ENCODE peak calls at places on chromosomes 5 and 9, in nine cellular contexts. J is H9; T is NAMALWA; X is fibroblast of lung; U is dorsolateral prefrontal cortex; S is BE2C; V is stimulated activated CD4-positive, alpha-beta T cell treated with anti-CD3 and anti-CD28 coated beads, Interleukin-1b, Interleukin-23, amount 100 ng/mL, for 24 hours; E is A172; R is SK-MEL-5. K is an unnamed sample.

GRCh38 chr9:87107072-87107471 is 159.8 kb upstream of the GAS1 start:
- DNase-seq in R (peak; percentile 93), E (peak; percentile 31), S (no peak), T (peak; percentile 1), V (no peak), X (no peak), J (peak; percentile 57), U (no peak), K (no peak)

GRCh38 chr5:164048527-164048926 is 543.1 kb downstream of the MAT2B start:
- DNase-seq in T (no peak), U (no peak), J (no peak), V (no peak), X (peak; percentile 25), E (peak; percentile 6), R (peak; percentile 51), S (no peak), K (no peak)

GRCh38 chr5:19771174-19771835 is 216.7 kb downstream of the CDH18 start:
- DNase-seq in X (peak; percentile 78), J (no peak), S (no peak), R (no peak), U (no peak), E (peak; percentile 52), V (no peak), T (no peak), K (no peak)

GRCh38 chr5:132591140-132591539 is 34.4 kb downstream of the RAD50 start:
- DNase-seq in V (no peak), R (peak; percentile 43), J (no peak), E (no peak), S (no peak), X (peak; percentile 15), U (no peak), T (peak; percentile 20), K (no peak)

GRCh38 chr5:95237324-95237723 is 47.6 kb downstream of the MCTP1 start:
- DNase-seq in R (peak; percentile 37), E (no peak), V (no peak), J (no peak), X (no peak), S (no peak), U (no peak), T (no peak), K (no peak)

GRCh38 chr5:127440831-127441230 is 76.6 kb upstream of the PRRC1 start:
- DNase-seq in E (peak; percentile 44), U (no peak), T (no peak), V (no peak), J (no peak), R (no peak), S (no peak), X (peak; percentile 19), K (no peak)

GRCh38 chr9:127185931-127186781 is 63.7 kb upstream of the ANGPTL2 start:
- DNase-seq in E (no peak), S (no peak), T (no peak), R (no peak), X (peak; percentile 84), U (peak; percentile 93), V (no peak), J (no peak), K (peak; percentile 90)

GRCh38 chr5:34657550-34657921 is 1.4 kb downstream of the RAI14 start:
- DNase-seq in S (no peak), T (no peak), U (no peak), J (no peak), E (peak; percentile 47), R (peak; percentile 39), X (peak; percentile 69), V (no peak), K (peak; percentile 16)

GRCh38 chr9:100375677-100376076 is 22.9 kb upstream of the TEX10 start:
- DNase-seq in T (no peak), R (no peak), E (no peak), U (no peak), S (no peak), J (peak; percentile 50), X (no peak), V (no peak), K (no peak)

GRCh38 chr5:132979367-132979935 is 16.0 kb upstream of the AFF4 start:
- DNase-seq in U (no peak), J (no peak), V (no peak), S (no peak), X (peak; percentile 53), T (no peak), R (no peak), E (no peak), K (no peak)

GRCh38 chr9:31394040-31394473 is 990.4 kb upstream of the ACO1 start:
- DNase-seq in R (peak; percentile 89), S (no peak), U (no peak), V (no peak), T (no peak), X (peak; percentile 17), E (peak; percentile 30), J (no peak), K (no peak)

GRCh38 chr9:6779417-6780241 is 21.9 kb downstream of the KDM4C start:
- DNase-seq in R (no peak), U (no peak), X (peak; percentile 84), J (no peak), E (peak; percentile 76), V (no peak), S (peak; percentile 89), T (no peak), K (no peak)

GRCh38 chr5:170896779-170897178 is 35.0 kb downstream of the RANBP17 start:
- DNase-seq in X (peak; percentile 58), T (peak; percentile 8), J (peak; percentile 90), R (peak; percentile 78), U (peak; percentile 27), E (no peak), S (peak; percentile 31), V (no peak), K (no peak)

GRCh38 chr9:20312732-20313131 is 309.6 kb downstream of the MLLT3 start:
- DNase-seq in E (peak; percentile 41), J (no peak), U (no peak), T (no peak), X (peak; percentile 43), V (no peak), S (no peak), R (no peak), K (no peak)

GRCh38 chr5:89351232-89351631 is 468.2 kb upstream of the MEF2C start:
- DNase-seq in T (no peak), U (no peak), J (no peak), X (peak; percentile 79), E (peak; percentile 62), R (peak; percentile 28), V (no peak), S (no peak), K (no peak)

GRCh38 chr9:79470957-79471356 is 100.8 kb upstream of the TLE4 start:
- DNase-seq in S (no peak), J (no peak), X (no peak), R (no peak), T (no peak), V (no peak), U (no peak), E (no peak), K (no peak)

GRCh38 chr5:140926211-140926902 is at the start of gene PCDHAC1:
- DNase-seq in J (peak; percentile 95), R (peak; percentile 68), V (no peak), U (peak; percentile 79), E (peak; percentile 75), X (peak; percentile 30), S (peak; percentile 96), T (no peak), K (peak; percentile 73)

GRCh38 chr5:176773408-176774035 is 36.8 kb upstream of the UNC5A start:
- DNase-seq in R (no peak), X (no peak), U (no peak), V (no peak), T (no peak), J (peak; percentile 23), S (no peak), E (no peak), K (no peak)

GRCh38 chr5:1510631-1511030 is 13.1 kb downstream of the LPCAT1 start:
- DNase-seq in V (no peak), T (no peak), S (peak; percentile 3), J (no peak), R (no peak), E (no peak), U (no peak), X (no peak), K (no peak)

GRCh38 chr9:114108016-114108833 is 9.1 kb upstream of the KIF12 start:
- DNase-seq in X (peak; percentile 71), V (peak; percentile 7), T (peak; percentile 58), R (peak; percentile 87), U (peak; percentile 63), J (peak; percentile 92), E (peak; percentile 61), S (peak; percentile 82), K (peak; percentile 70)

GRCh38 chr9:113650207-113651131 is 186.9 kb downstream of the RGS3 start:
- DNase-seq in X (peak; percentile 78), J (peak; percentile 59), U (no peak), E (peak; percentile 66), T (no peak), S (peak; percentile 40), R (no peak), V (no peak), K (no peak)

GRCh38 chr9:80707120-80707519 is 982.2 kb downstream of the TLE1 start:
- DNase-seq in R (peak; percentile 36), V (no peak), T (no peak), S (no peak), J (no peak), X (peak; percentile 65), U (no peak), E (no peak), K (no peak)

GRCh38 chr5:123439616-123440153 is 16.5 kb upstream of the CEP120 start:
- DNase-seq in V (no peak), S (no peak), X (no peak), R (no peak), E (no peak), J (no peak), U (no peak), T (no peak), K (no peak)

GRCh38 chr9:127128341-127129072 is 6.1 kb upstream of the ANGPTL2 start:
- DNase-seq in X (peak; percentile 58), V (no peak), U (no peak), R (no peak), E (peak; percentile 69), S (no peak), J (no peak), T (no peak), K (peak; percentile 73)

GRCh38 chr5:75091597-75091996 is 39.2 kb upstream of the GCNT4 start:
- DNase-seq in U (no peak), E (peak; percentile 63), X (no peak), R (no peak), T (no peak), V (no peak), J (no peak), S (no peak), K (no peak)

GRCh38 chr9:34988218-34989055 is 1.1 kb upstream of the DNAJB5 start:
- DNase-seq in X (no peak), V (no peak), E (no peak), S (peak; percentile 42), R (no peak), U (peak; percentile 70), J (peak; percentile 50), T (no peak), K (no peak)

GRCh38 chr9:135506327-135507103 is 6.0 kb downstream of the MRPS2 start:
- DNase-seq in X (no peak), V (no peak), S (no peak), J (peak; percentile 65), T (no peak), U (peak; percentile 24), R (no peak), E (no peak), K (no peak)

GRCh38 chr5:56759521-56759920 is 55.8 kb upstream of the MAP3K1 start:
- DNase-seq in R (no peak), J (no peak), U (no peak), E (no peak), S (peak; percentile 19), T (no peak), V (no peak), X (no peak), K (peak; percentile 11)

GRCh38 chr5:152072076-152072475 is 147.4 kb upstream of the GLRA1 start:
- DNase-seq in E (no peak), R (no peak), S (no peak), U (no peak), T (no peak), J (no peak), V (no peak), X (peak; percentile 45), K (peak; percentile 42)

GRCh38 chr9:77498891-77499290 is 149.2 kb downstream of the GNA14 start:
- DNase-seq in U (no peak), E (no peak), J (no peak), T (no peak), X (peak; percentile 70), V (no peak), R (no peak), S (no peak), K (no peak)

GRCh38 chr5:40879163-40879942 is 29.9 kb upstream of the C7 start:
- DNase-seq in J (no peak), R (peak; percentile 65), S (no peak), V (no peak), X (peak; percentile 11), E (peak; percentile 18), U (no peak), T (peak; percentile 55), K (no peak)